ENCODE peak calls at places on chromosomes 4 and X, in ten cellular contexts. One of them, this sample, is unnamed.

GRCh38 chr4:111836601-111837000 is 308.7 kb upstream of the FAM241A start:
- DNase-seq in DMS79: no peak
- DNase-seq in effector CD4-positive, alpha-beta T cell: no peak
- DNase-seq in GM12864: no peak
- DNase-seq in RWPE1: no peak
- DNase-seq in thoracic aorta: no peak
- DNase-seq in astrocyte of the hippocampus: no peak
- DNase-seq in foreskin keratinocyte: no peak
- DNase-seq in AG08395: no peak
- DNase-seq in activated T-cell treated with anti-CD3 and anti-CD28 coated beads for 24 hours: no peak
- DNase-seq in this sample: no peak

GRCh38 chr4:151766691-151767090 is 5.9 kb upstream of the GATB start:
- DNase-seq in DMS79: no peak
- DNase-seq in effector CD4-positive, alpha-beta T cell: no peak
- DNase-seq in GM12864: no peak
- DNase-seq in RWPE1: no peak
- DNase-seq in thoracic aorta: no peak
- DNase-seq in astrocyte of the hippocampus: no peak
- DNase-seq in foreskin keratinocyte: no peak
- DNase-seq in AG08395: no peak
- DNase-seq in activated T-cell treated with anti-CD3 and anti-CD28 coated beads for 24 hours: no peak
- DNase-seq in this sample: no peak

GRCh38 chr4:3059090-3059428 is 15.3 kb downstream of the HTT-AS start:
- DNase-seq in DMS79: no peak
- DNase-seq in effector CD4-positive, alpha-beta T cell: no peak
- DNase-seq in GM12864: no peak
- DNase-seq in RWPE1: no peak
- DNase-seq in thoracic aorta: no peak
- DNase-seq in astrocyte of the hippocampus: no peak
- DNase-seq in foreskin keratinocyte: no peak
- DNase-seq in AG08395: no peak
- DNase-seq in activated T-cell treated with anti-CD3 and anti-CD28 coated beads for 24 hours: no peak
- DNase-seq in this sample: no peak

GRCh38 chr4:8615921-8616787 is 23.6 kb downstream of the CPZ start:
- DNase-seq in DMS79: no peak
- DNase-seq in effector CD4-positive, alpha-beta T cell: no peak
- DNase-seq in GM12864: no peak
- DNase-seq in RWPE1: no peak
- DNase-seq in thoracic aorta: no peak
- DNase-seq in astrocyte of the hippocampus: no peak
- DNase-seq in foreskin keratinocyte: no peak
- DNase-seq in AG08395: no peak
- DNase-seq in activated T-cell treated with anti-CD3 and anti-CD28 coated beads for 24 hours: no peak
- DNase-seq in this sample: no peak

GRCh38 chr4:121898150-121898549 is 27.9 kb upstream of the BBS7 start:
- DNase-seq in DMS79: no peak
- DNase-seq in effector CD4-positive, alpha-beta T cell: no peak
- DNase-seq in GM12864: no peak
- DNase-seq in RWPE1: no peak
- DNase-seq in thoracic aorta: no peak
- DNase-seq in astrocyte of the hippocampus: no peak
- DNase-seq in foreskin keratinocyte: no peak
- DNase-seq in AG08395: no peak
- DNase-seq in activated T-cell treated with anti-CD3 and anti-CD28 coated beads for 24 hours: no peak
- DNase-seq in this sample: no peak

GRCh38 chr4:5404073-5404472 is 304.3 kb downstream of the EVC2 start:
- DNase-seq in DMS79: no peak
- DNase-seq in effector CD4-positive, alpha-beta T cell: no peak
- DNase-seq in GM12864: no peak
- DNase-seq in RWPE1: no peak
- DNase-seq in thoracic aorta: no peak
- DNase-seq in astrocyte of the hippocampus: no peak
- DNase-seq in foreskin keratinocyte: no peak
- DNase-seq in AG08395: no peak
- DNase-seq in activated T-cell treated with anti-CD3 and anti-CD28 coated beads for 24 hours: no peak
- DNase-seq in this sample: no peak

GRCh38 chr4:119286377-119287002 is 35.4 kb downstream of the FABP2 start:
- DNase-seq in DMS79: no peak
- DNase-seq in effector CD4-positive, alpha-beta T cell: peak; percentile 17
- DNase-seq in GM12864: no peak
- DNase-seq in RWPE1: no peak
- DNase-seq in thoracic aorta: no peak
- DNase-seq in astrocyte of the hippocampus: peak; percentile 70
- DNase-seq in foreskin keratinocyte: peak; percentile 24
- DNase-seq in AG08395: peak; percentile 31
- DNase-seq in activated T-cell treated with anti-CD3 and anti-CD28 coated beads for 24 hours: no peak
- DNase-seq in this sample: no peak

GRCh38 chr4:2797545-2798305 is 4.8 kb downstream of the SH3BP2 start:
- DNase-seq in DMS79: no peak
- DNase-seq in effector CD4-positive, alpha-beta T cell: peak; percentile 40
- DNase-seq in GM12864: no peak
- DNase-seq in RWPE1: no peak
- DNase-seq in thoracic aorta: no peak
- DNase-seq in astrocyte of the hippocampus: peak; percentile 5
- DNase-seq in foreskin keratinocyte: no peak
- DNase-seq in AG08395: no peak
- DNase-seq in activated T-cell treated with anti-CD3 and anti-CD28 coated beads for 24 hours: no peak
- DNase-seq in this sample: no peak

GRCh38 chrX:47501226-47502071 is 18.4 kb upstream of the ZNF41 start:
- DNase-seq in DMS79: no peak
- DNase-seq in effector CD4-positive, alpha-beta T cell: no peak
- DNase-seq in GM12864: no peak
- DNase-seq in RWPE1: no peak
- DNase-seq in thoracic aorta: no peak
- DNase-seq in astrocyte of the hippocampus: peak; percentile 23
- DNase-seq in foreskin keratinocyte: no peak
- DNase-seq in AG08395: peak; percentile 31
- DNase-seq in activated T-cell treated with anti-CD3 and anti-CD28 coated beads for 24 hours: no peak
- DNase-seq in this sample: no peak

GRCh38 chrX:118360429-118361125 is 14.7 kb downstream of the WDR44 start:
- DNase-seq in DMS79: no peak
- DNase-seq in effector CD4-positive, alpha-beta T cell: no peak
- DNase-seq in GM12864: no peak
- DNase-seq in RWPE1: peak; percentile 1
- DNase-seq in thoracic aorta: no peak
- DNase-seq in astrocyte of the hippocampus: peak; percentile 54
- DNase-seq in foreskin keratinocyte: peak; percentile 58
- DNase-seq in AG08395: no peak
- DNase-seq in activated T-cell treated with anti-CD3 and anti-CD28 coated beads for 24 hours: no peak
- DNase-seq in this sample: no peak

GRCh38 chr4:122826596-122827257 is at the start of gene FGF2:
- DNase-seq in DMS79: no peak
- DNase-seq in effector CD4-positive, alpha-beta T cell: no peak
- DNase-seq in GM12864: no peak
- DNase-seq in RWPE1: peak; percentile 43
- DNase-seq in thoracic aorta: peak; percentile 48
- DNase-seq in astrocyte of the hippocampus: peak; percentile 83
- DNase-seq in foreskin keratinocyte: no peak
- DNase-seq in AG08395: peak; percentile 89
- DNase-seq in activated T-cell treated with anti-CD3 and anti-CD28 coated beads for 24 hours: peak; percentile 2
- DNase-seq in this sample: no peak

GRCh38 chr4:52507774-52508173 is 151.3 kb downstream of the USP46 start:
- DNase-seq in DMS79: no peak
- DNase-seq in effector CD4-positive, alpha-beta T cell: no peak
- DNase-seq in GM12864: no peak
- DNase-seq in RWPE1: no peak
- DNase-seq in thoracic aorta: peak; percentile 9
- DNase-seq in astrocyte of the hippocampus: peak; percentile 24
- DNase-seq in foreskin keratinocyte: no peak
- DNase-seq in AG08395: no peak
- DNase-seq in activated T-cell treated with anti-CD3 and anti-CD28 coated beads for 24 hours: no peak
- DNase-seq in this sample: no peak

GRCh38 chr4:12674184-12674583 is 810.0 kb downstream of the RAB28 start:
- DNase-seq in DMS79: no peak
- DNase-seq in effector CD4-positive, alpha-beta T cell: no peak
- DNase-seq in GM12864: no peak
- DNase-seq in RWPE1: no peak
- DNase-seq in thoracic aorta: no peak
- DNase-seq in astrocyte of the hippocampus: no peak
- DNase-seq in foreskin keratinocyte: no peak
- DNase-seq in AG08395: no peak
- DNase-seq in activated T-cell treated with anti-CD3 and anti-CD28 coated beads for 24 hours: no peak
- DNase-seq in this sample: no peak

GRCh38 chrX:43064096-43064495 is 286.1 kb upstream of the PPP1R2C start:
- DNase-seq in DMS79: no peak
- DNase-seq in effector CD4-positive, alpha-beta T cell: no peak
- DNase-seq in GM12864: no peak
- DNase-seq in RWPE1: no peak
- DNase-seq in thoracic aorta: no peak
- DNase-seq in astrocyte of the hippocampus: no peak
- DNase-seq in foreskin keratinocyte: peak; percentile 73
- DNase-seq in AG08395: no peak
- DNase-seq in activated T-cell treated with anti-CD3 and anti-CD28 coated beads for 24 hours: no peak
- DNase-seq in this sample: no peak

GRCh38 chr4:119209077-119209476 is 3.4 kb upstream of the USP53 start:
- DNase-seq in DMS79: no peak
- DNase-seq in effector CD4-positive, alpha-beta T cell: no peak
- DNase-seq in GM12864: no peak
- DNase-seq in RWPE1: peak; percentile 83
- DNase-seq in thoracic aorta: no peak
- DNase-seq in astrocyte of the hippocampus: peak; percentile 78
- DNase-seq in foreskin keratinocyte: peak; percentile 98
- DNase-seq in AG08395: peak; percentile 86
- DNase-seq in activated T-cell treated with anti-CD3 and anti-CD28 coated beads for 24 hours: peak; percentile 67
- DNase-seq in this sample: no peak